ENCODE peak calls at places on chromosomes 7 and 10, in five cellular contexts. One of them, this sample, is unnamed.

GRCh38 chr7:113159746-113160339 is 41.5 kb upstream of the SMIM30 start:
- DNase-seq in fibroblast of lung: peak; percentile 25
- DNase-seq in adrenal gland: no peak
- DNase-seq in body of pancreas: peak; percentile 32
- DNase-seq in esophagus squamous epithelium: no peak
- DNase-seq in this sample: no peak

GRCh38 chr7:135929249-135929648 is 47.9 kb downstream of the MTPN start:
- DNase-seq in fibroblast of lung: peak; percentile 36
- DNase-seq in adrenal gland: no peak
- DNase-seq in body of pancreas: no peak
- DNase-seq in esophagus squamous epithelium: no peak
- DNase-seq in this sample: no peak

GRCh38 chr7:36746347-36746746 is 22.1 kb upstream of the AOAH start:
- DNase-seq in fibroblast of lung: peak; percentile 85
- DNase-seq in adrenal gland: no peak
- DNase-seq in body of pancreas: peak; percentile 67
- DNase-seq in esophagus squamous epithelium: no peak
- DNase-seq in this sample: no peak

GRCh38 chr7:159143780-159144755 is 599 bp downstream of the VIPR2 start:
- DNase-seq in fibroblast of lung: no peak
- DNase-seq in adrenal gland: no peak
- DNase-seq in body of pancreas: peak; percentile 47
- DNase-seq in esophagus squamous epithelium: no peak
- DNase-seq in this sample: no peak

GRCh38 chr10:43879162-43879561 is 230.5 kb upstream of the ZNF32 start:
- DNase-seq in fibroblast of lung: no peak
- DNase-seq in adrenal gland: no peak
- DNase-seq in body of pancreas: no peak
- DNase-seq in esophagus squamous epithelium: no peak
- DNase-seq in this sample: no peak

GRCh38 chr10:103895458-103896186 is 22.4 kb downstream of the STN1 start:
- DNase-seq in fibroblast of lung: peak; percentile 73
- DNase-seq in adrenal gland: peak; percentile 81
- DNase-seq in body of pancreas: no peak
- DNase-seq in esophagus squamous epithelium: no peak
- DNase-seq in this sample: peak; percentile 50

GRCh38 chr7:23043441-23043840 is 29.5 kb upstream of the HYCC1 start:
- DNase-seq in fibroblast of lung: peak; percentile 60
- DNase-seq in adrenal gland: no peak
- DNase-seq in body of pancreas: no peak
- DNase-seq in esophagus squamous epithelium: no peak
- DNase-seq in this sample: no peak

GRCh38 chr7:155422599-155423336 is 35.2 kb upstream of the EN2 start:
- DNase-seq in fibroblast of lung: no peak
- DNase-seq in adrenal gland: no peak
- DNase-seq in body of pancreas: no peak
- DNase-seq in esophagus squamous epithelium: no peak
- DNase-seq in this sample: no peak

GRCh38 chr7:105641236-105641810 is 60.0 kb upstream of the EFCAB10 start:
- DNase-seq in fibroblast of lung: no peak
- DNase-seq in adrenal gland: no peak
- DNase-seq in body of pancreas: no peak
- DNase-seq in esophagus squamous epithelium: no peak
- DNase-seq in this sample: no peak

GRCh38 chr10:3975016-3975415 is 190.0 kb upstream of the KLF6 start:
- DNase-seq in fibroblast of lung: no peak
- DNase-seq in adrenal gland: no peak
- DNase-seq in body of pancreas: no peak
- DNase-seq in esophagus squamous epithelium: no peak
- DNase-seq in this sample: no peak

GRCh38 chr10:95814011-95814727 is 58.2 kb downstream of the ENTPD1 start:
- DNase-seq in fibroblast of lung: peak; percentile 94
- DNase-seq in adrenal gland: peak; percentile 42
- DNase-seq in body of pancreas: no peak
- DNase-seq in esophagus squamous epithelium: no peak
- DNase-seq in this sample: peak; percentile 28

GRCh38 chr7:99827040-99827778 is 604 bp upstream of the CYP3A43 start:
- DNase-seq in fibroblast of lung: no peak
- DNase-seq in adrenal gland: no peak
- DNase-seq in body of pancreas: peak; percentile 71
- DNase-seq in esophagus squamous epithelium: no peak
- DNase-seq in this sample: no peak

GRCh38 chr10:71241114-71241898 is 28.9 kb downstream of the UNC5B start:
- DNase-seq in fibroblast of lung: peak; percentile 83
- DNase-seq in adrenal gland: no peak
- DNase-seq in body of pancreas: no peak
- DNase-seq in esophagus squamous epithelium: no peak
- DNase-seq in this sample: peak; percentile 31

GRCh38 chr10:35074266-35074665 is 15.9 kb downstream of the CUL2 start:
- DNase-seq in fibroblast of lung: peak; percentile 49
- DNase-seq in adrenal gland: no peak
- DNase-seq in body of pancreas: no peak
- DNase-seq in esophagus squamous epithelium: no peak
- DNase-seq in this sample: no peak

GRCh38 chr7:128108129-128108528 is 76.9 kb upstream of the LRRC4 start:
- DNase-seq in fibroblast of lung: no peak
- DNase-seq in adrenal gland: no peak
- DNase-seq in body of pancreas: no peak
- DNase-seq in esophagus squamous epithelium: no peak
- DNase-seq in this sample: no peak

GRCh38 chr7:35725280-35725680 is 30.3 kb upstream of the HERPUD2 start:
- DNase-seq in fibroblast of lung: no peak
- DNase-seq in adrenal gland: no peak
- DNase-seq in body of pancreas: no peak
- DNase-seq in esophagus squamous epithelium: no peak
- DNase-seq in this sample: no peak

GRCh38 chr10:86285136-86285790 is 81.3 kb downstream of the GRID1 start:
- DNase-seq in fibroblast of lung: no peak
- DNase-seq in adrenal gland: no peak
- DNase-seq in body of pancreas: no peak
- DNase-seq in esophagus squamous epithelium: no peak
- DNase-seq in this sample: no peak

GRCh38 chr7:150974468-150975391 is 3.4 kb downstream of the KCNH2 start:
- DNase-seq in fibroblast of lung: no peak
- DNase-seq in adrenal gland: no peak
- DNase-seq in body of pancreas: peak; percentile 45
- DNase-seq in esophagus squamous epithelium: no peak
- DNase-seq in this sample: no peak

GRCh38 chr10:58775960-58776574 is 263.4 kb downstream of the BICC1 start:
- DNase-seq in fibroblast of lung: peak; percentile 90
- DNase-seq in adrenal gland: peak; percentile 29
- DNase-seq in body of pancreas: no peak
- DNase-seq in esophagus squamous epithelium: no peak
- DNase-seq in this sample: no peak

GRCh38 chr10:88385601-88386203 is 197.4 kb downstream of the RNLS start:
- DNase-seq in fibroblast of lung: peak; percentile 12
- DNase-seq in adrenal gland: peak; percentile 20
- DNase-seq in body of pancreas: peak; percentile 82
- DNase-seq in esophagus squamous epithelium: peak; percentile 14
- DNase-seq in this sample: no peak

GRCh38 chr10:106615081-106615480 is 549.4 kb downstream of the SORCS1 start:
- DNase-seq in fibroblast of lung: peak; percentile 69
- DNase-seq in adrenal gland: no peak
- DNase-seq in body of pancreas: no peak
- DNase-seq in esophagus squamous epithelium: no peak
- DNase-seq in this sample: no peak

GRCh38 chr7:99794585-99795502 is 10.9 kb upstream of the CYP3A4 start:
- DNase-seq in fibroblast of lung: peak; percentile 3
- DNase-seq in adrenal gland: no peak
- DNase-seq in body of pancreas: peak; percentile 71
- DNase-seq in esophagus squamous epithelium: no peak
- DNase-seq in this sample: no peak

GRCh38 chr7:116953727-116954442 is 584 bp downstream of the ST7 start:
- DNase-seq in fibroblast of lung: peak; percentile 84
- DNase-seq in adrenal gland: peak; percentile 78
- DNase-seq in body of pancreas: peak; percentile 70
- DNase-seq in esophagus squamous epithelium: no peak
- DNase-seq in this sample: peak; percentile 51

GRCh38 chr10:28254290-28254985 is 48.4 kb downstream of the MPP7 start:
- DNase-seq in fibroblast of lung: peak; percentile 92
- DNase-seq in adrenal gland: peak; percentile 41
- DNase-seq in body of pancreas: no peak
- DNase-seq in esophagus squamous epithelium: no peak
- DNase-seq in this sample: no peak

GRCh38 chr7:101170617-101171441 is 5.5 kb upstream of the VGF start:
- DNase-seq in fibroblast of lung: no peak
- DNase-seq in adrenal gland: no peak
- DNase-seq in body of pancreas: no peak
- DNase-seq in esophagus squamous epithelium: no peak
- DNase-seq in this sample: no peak

GRCh38 chr10:75425291-75426079 is 5.9 kb upstream of the LRMDA start:
- DNase-seq in fibroblast of lung: no peak
- DNase-seq in adrenal gland: no peak
- DNase-seq in body of pancreas: peak; percentile 73
- DNase-seq in esophagus squamous epithelium: no peak
- DNase-seq in this sample: no peak

GRCh38 chr10:110413049-110413783 is 84.5 kb upstream of the DUSP5 start:
- DNase-seq in fibroblast of lung: peak; percentile 44
- DNase-seq in adrenal gland: no peak
- DNase-seq in body of pancreas: no peak
- DNase-seq in esophagus squamous epithelium: no peak
- DNase-seq in this sample: no peak

GRCh38 chr10:6513509-6513908 is 66.6 kb downstream of the PRKCQ start:
- DNase-seq in fibroblast of lung: no peak
- DNase-seq in adrenal gland: no peak
- DNase-seq in body of pancreas: no peak
- DNase-seq in esophagus squamous epithelium: no peak
- DNase-seq in this sample: no peak

GRCh38 chr7:152103691-152104090 is 78.2 kb downstream of the GALNT11 start:
- DNase-seq in fibroblast of lung: peak; percentile 8
- DNase-seq in adrenal gland: no peak
- DNase-seq in body of pancreas: no peak
- DNase-seq in esophagus squamous epithelium: no peak
- DNase-seq in this sample: no peak
- H3K36me3 ChIP-seq in fibroblast of lung: peaks cover 7% of the 10 kb centered on the region
- H3K36me3 ChIP-seq in adrenal gland: no peaks in the 10 kb centered on the region
- H3K36me3 ChIP-seq in body of pancreas: peaks cover 8% of the 10 kb centered on the region
- H3K36me3 ChIP-seq in esophagus squamous epithelium: no peaks in the 10 kb centered on the region
- H3K36me3 ChIP-seq in this sample: peaks cover 3% of the 10 kb centered on the region

DNA sequence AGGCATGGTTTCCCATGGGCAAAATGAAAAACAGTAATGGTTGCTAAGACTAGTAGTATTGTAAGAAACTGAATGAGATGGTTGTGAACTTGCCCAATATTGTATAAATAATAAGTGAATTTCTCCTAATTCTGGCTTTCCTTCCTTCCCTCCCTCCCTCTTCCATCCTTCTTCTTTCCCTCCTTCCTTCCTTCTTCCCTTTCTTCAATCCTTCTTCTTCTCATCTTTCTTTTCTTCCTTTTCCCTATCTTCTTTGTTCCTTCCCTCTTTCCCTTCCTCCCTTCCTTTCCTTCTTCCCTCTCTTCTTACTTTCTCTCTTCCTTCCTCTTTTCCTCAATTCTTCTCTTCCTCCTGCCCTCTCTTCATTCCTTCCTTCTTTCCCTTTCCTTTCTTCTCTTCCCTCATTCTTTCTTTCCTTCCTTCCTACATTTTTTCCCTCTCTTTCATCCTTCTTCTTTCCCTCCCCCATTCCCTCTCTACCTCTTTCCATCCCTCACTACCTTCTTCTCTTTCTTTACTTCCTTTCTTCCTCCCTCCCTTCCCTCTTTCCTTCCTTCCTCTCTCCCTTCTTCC is 4.1 kb upstream of the VWC2 start:
- DNase-seq in fibroblast of lung: no peak
- DNase-seq in adrenal gland: no peak
- DNase-seq in body of pancreas: no peak
- DNase-seq in esophagus squamous epithelium: no peak
- DNase-seq in this sample: no peak
- H3K27me3 ChIP-seq in fibroblast of lung: peaks cover 7% of the 10 kb centered on the region
- H3K27me3 ChIP-seq in adrenal gland: peaks cover 13% of the 10 kb centered on the region
- H3K27me3 ChIP-seq in body of pancreas: no peaks in the 10 kb centered on the region
- H3K27me3 ChIP-seq in esophagus squamous epithelium: no peaks in the 10 kb centered on the region
- H3K27me3 ChIP-seq in this sample: no peaks in the 10 kb centered on the region

DNA sequence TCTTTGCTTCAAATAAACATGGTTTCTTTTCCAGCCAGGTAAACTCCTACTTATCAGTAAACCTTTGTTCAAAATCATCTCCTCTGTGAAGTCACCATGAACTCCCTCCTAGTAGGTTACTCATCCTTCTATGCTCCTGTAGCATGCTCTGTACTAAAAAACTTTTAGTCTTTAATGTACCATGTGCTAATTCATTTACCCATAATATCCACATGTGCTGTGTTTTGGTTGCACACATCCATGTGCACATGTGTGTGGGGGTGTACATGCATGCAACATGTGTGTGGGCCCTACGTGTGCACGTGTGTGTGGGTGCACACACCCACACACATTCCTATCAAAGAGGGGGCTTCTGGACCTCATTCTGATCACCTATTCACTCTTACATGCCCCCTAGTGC is 259.9 kb upstream of the SP4 start:
- DNase-seq in fibroblast of lung: no peak
- DNase-seq in adrenal gland: no peak
- DNase-seq in body of pancreas: no peak
- DNase-seq in esophagus squamous epithelium: no peak
- DNase-seq in this sample: no peak
- H3K4me3 ChIP-seq in fibroblast of lung: no peak overlapping the region
- H3K4me3 ChIP-seq in adrenal gland: no peak overlapping the region
- H3K4me3 ChIP-seq in body of pancreas: no peak overlapping the region
- H3K4me3 ChIP-seq in esophagus squamous epithelium: no peak overlapping the region
- H3K4me3 ChIP-seq in this sample: no peak overlapping the region

GRCh38 chr7:157266272-157266671 is 70.5 kb upstream of the DNAJB6 start:
- DNase-seq in fibroblast of lung: peak; percentile 77
- DNase-seq in adrenal gland: no peak
- DNase-seq in body of pancreas: no peak
- DNase-seq in esophagus squamous epithelium: no peak
- DNase-seq in this sample: no peak
- H3K36me3 ChIP-seq in fibroblast of lung: peaks cover 22% of the 10 kb centered on the region
- H3K36me3 ChIP-seq in adrenal gland: no peaks in the 10 kb centered on the region
- H3K36me3 ChIP-seq in body of pancreas: peaks cover 12% of the 10 kb centered on the region
- H3K36me3 ChIP-seq in esophagus squamous epithelium: peaks cover 6% of the 10 kb centered on the region
- H3K36me3 ChIP-seq in this sample: peaks cover 8% of the 10 kb centered on the region